ENCODE peak calls at places on chromosomes 13 and 19, in eight cellular contexts. F, H, K, B, S, Z, C and D are unnamed samples.

GRCh38 chr19:3785938-3786824 is at the start of gene MATK:
- DNase-seq in F (peak), H (no peak), K (no peak), B (peak), S (peak), Z (no peak), C (peak), D (no peak)

GRCh38 chr13:38520041-38520440 is 166.8 kb upstream of the FREM2 start:
- DNase-seq in F (no peak), H (no peak), K (no peak), B (no peak), S (no peak), Z (no peak), C (no peak), D (no peak)

GRCh38 chr19:1252818-1253513 is 4.6 kb downstream of the MIDN start:
- DNase-seq in F (peak), H (peak), K (peak), B (no peak), S (peak), Z (peak), C (peak), D (peak)

GRCh38 chr19:33177417-33177976 is 16.6 kb upstream of the LRP3 start:
- DNase-seq in F (peak), H (peak), K (no peak), B (peak), S (peak), Z (no peak), C (no peak), D (peak)

GRCh38 chr13:32622827-32623226 is 36.6 kb downstream of the PDS5B start:
- DNase-seq in F (no peak), H (no peak), K (no peak), B (no peak), S (no peak), Z (no peak), C (no peak), D (no peak)

GRCh38 chr19:4660993-4661392 is 9.1 kb downstream of the MYDGF start:
- DNase-seq in F (no peak), H (no peak), K (no peak), B (no peak), S (no peak), Z (no peak), C (no peak), D (no peak)

GRCh38 chr13:50030315-50030714 is 15.1 kb downstream of the KCNRG start:
- DNase-seq in F (no peak), H (no peak), K (no peak), B (no peak), S (no peak), Z (no peak), C (no peak), D (no peak)

GRCh38 chr13:66803013-66803739 is 427.0 kb downstream of the PCDH9 start:
- DNase-seq in F (no peak), H (no peak), K (no peak), B (no peak), S (no peak), Z (no peak), C (no peak), D (no peak)

GRCh38 chr19:47058621-47059020 is 10.2 kb upstream of the TMEM160 start:
- DNase-seq in F (no peak), H (no peak), K (no peak), B (no peak), S (no peak), Z (no peak), C (no peak), D (no peak)

GRCh38 chr19:21092107-21092506 is 10.1 kb downstream of the ZNF714 start:
- DNase-seq in F (no peak), H (no peak), K (peak), B (no peak), S (no peak), Z (peak), C (no peak), D (no peak)

GRCh38 chr19:11346104-11346940 is at the start of the genes CCDC159 and TMEM205:
- DNase-seq in F (peak), H (peak), K (peak), B (peak), S (peak), Z (peak), C (peak), D (peak)
- TF ChIP-seq CTCF in F (no peak), H (no peak), K (no peak), B (no peak), S (peak), Z (no peak), C (peak), D (no peak)

DNA sequence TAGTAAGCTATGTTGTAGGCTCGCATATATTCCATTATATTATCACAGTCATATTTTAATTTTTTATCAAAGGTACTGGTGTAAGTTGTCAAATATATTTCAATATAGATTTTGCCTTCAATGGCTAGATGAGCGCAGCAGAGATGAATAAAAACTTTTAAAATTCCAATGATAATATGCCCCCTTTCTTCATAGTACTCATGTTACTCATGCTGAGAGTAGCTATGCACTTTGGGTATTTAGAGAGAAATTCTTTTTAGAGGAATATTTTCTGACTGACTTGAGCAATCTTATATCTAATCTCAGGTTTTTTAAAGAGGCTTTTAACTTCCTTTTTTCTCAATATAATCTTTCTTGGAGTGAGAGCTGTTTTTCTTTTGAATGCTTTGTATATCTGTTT is 11.4 kb downstream of the ZNF254 start:
- DNase-seq in F (no peak), H (no peak), K (no peak), B (no peak), S (no peak), Z (no peak), C (no peak), D (no peak)
- TF ChIP-seq CTCF in F (no peak), H (no peak), K (no peak), B (no peak), S (no peak), Z (no peak), C (no peak), D (no peak)

GRCh38 chr13:35876601-35877000 is 254.6 kb downstream of the DCLK1 start:
- DNase-seq in F (no peak), H (no peak), K (no peak), B (no peak), S (no peak), Z (no peak), C (no peak), D (no peak)
- TF ChIP-seq CTCF in F (no peak), H (no peak), K (no peak), B (no peak), S (no peak), Z (no peak), C (no peak), D (no peak)

DNA sequence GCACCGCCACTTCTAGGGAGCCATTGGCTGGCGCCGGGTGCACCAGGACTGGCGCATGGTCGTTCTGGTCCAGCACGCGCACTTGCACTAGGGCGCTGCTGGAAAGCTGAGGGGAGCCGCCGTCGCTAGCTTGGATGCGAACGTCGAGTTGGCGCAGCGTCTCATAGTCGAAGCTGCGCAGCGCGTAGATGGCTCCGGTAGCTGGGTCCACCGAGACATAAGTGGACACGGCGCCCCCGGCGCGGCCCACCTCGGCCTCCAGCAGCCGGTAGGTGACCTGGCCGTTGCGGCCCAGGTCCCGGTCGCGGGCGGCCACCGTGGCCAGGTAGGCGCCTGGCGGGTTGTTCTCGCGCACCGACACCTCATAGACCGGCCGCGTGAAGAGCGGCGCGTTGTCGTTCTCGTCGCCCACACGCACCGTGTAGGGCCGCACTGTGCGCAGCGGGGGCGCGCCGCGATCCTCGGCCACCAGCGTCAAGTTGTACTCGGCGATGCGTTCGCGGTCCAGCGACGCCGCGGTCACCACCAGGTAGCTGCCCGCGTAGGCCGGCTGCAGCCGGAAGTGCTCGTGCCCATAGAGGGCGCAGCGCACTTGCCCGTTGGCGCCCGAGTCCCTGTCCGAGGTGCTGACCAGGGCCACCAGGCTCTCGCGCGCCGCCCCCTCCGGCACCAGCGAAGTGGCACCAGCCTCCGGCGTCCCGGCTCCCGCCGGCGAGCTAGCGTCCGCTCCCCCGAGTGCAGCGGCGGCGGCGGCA is 1.7 kb downstream of the PCDH8 start:
- DNase-seq in F (peak), H (no peak), K (peak), B (peak), S (peak), Z (peak), C (peak), D (no peak)
- TF ChIP-seq CTCF in F (no peak), H (peak), K (peak), B (peak), S (no peak), Z (peak), C (no peak), D (peak)

DNA sequence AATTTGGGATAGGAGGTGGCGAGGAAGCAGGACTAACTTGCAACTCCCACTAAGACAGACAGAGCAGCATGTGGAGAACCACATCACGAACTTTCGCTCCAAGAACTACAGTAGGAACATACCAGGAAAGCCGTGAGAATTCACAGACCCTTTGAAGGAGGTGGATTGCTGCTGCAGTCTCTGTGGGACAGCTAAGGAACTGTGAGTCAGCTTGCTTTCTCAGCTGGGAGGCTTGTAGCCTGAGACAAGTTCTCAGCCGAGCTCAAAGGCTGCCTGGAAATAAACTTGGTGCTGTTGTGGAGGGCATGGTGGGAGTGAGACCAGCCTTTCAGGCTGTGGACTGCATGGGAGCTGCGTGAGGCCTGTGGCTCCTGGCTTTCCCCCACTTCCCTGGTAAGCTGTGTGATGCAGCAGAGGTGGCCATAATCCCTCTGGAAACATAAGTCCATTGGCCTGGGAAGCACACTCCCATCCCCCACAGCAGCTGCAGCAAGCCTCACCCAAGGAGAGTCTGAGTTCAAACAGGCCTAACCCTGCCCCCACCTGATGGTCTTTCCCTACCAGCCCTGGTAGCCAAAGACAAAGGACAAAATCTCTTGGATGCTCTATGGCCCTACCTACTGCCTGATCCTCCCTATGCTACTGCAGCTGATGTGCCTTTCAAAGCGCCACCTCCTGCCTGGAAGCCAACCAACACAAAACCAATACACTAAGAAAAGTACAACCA is 441.1 kb upstream of the HTR2A start:
- DNase-seq in F (no peak), H (no peak), K (peak), B (peak), S (no peak), Z (peak), C (no peak), D (no peak)
- TF ChIP-seq CTCF in F (no peak), H (no peak), K (no peak), B (no peak), S (no peak), Z (no peak), C (no peak), D (no peak)